ENCODE peak calls at places on chromosomes 5 and 9, in six cellular contexts. H, O, P, K, Y and T are unnamed samples.
A peak's percentile ranks its signal among the peaks of the same experiment; 100 is the strongest.

GRCh38 chr5:129245489-129245888 is 150.9 kb downstream of the ISOC1 start:
- DNase-seq in H (no peak), Y (no peak), O (no peak), P (no peak), K (no peak), T (no peak)

GRCh38 chr9:136439550-136440408 is at the start of gene INPP5E:
- DNase-seq in K (peak; percentile 81), H (peak; percentile 63), O (peak; percentile 87), Y (peak; percentile 75), P (no peak), T (peak; percentile 86)

GRCh38 chr5:172052454-172053236 is 46.2 kb upstream of the FBXW11 start:
- DNase-seq in Y (no peak), O (no peak), H (no peak), K (peak; percentile 84), P (no peak), T (peak; percentile 18)

GRCh38 chr5:112978836-112979235 is 2.2 kb downstream of the DCP2 start:
- DNase-seq in H (no peak), K (no peak), Y (no peak), P (no peak), O (no peak), T (no peak)

GRCh38 chr5:90096415-90097081 is 313.0 kb downstream of the CETN3 start:
- DNase-seq in H (peak; percentile 91), K (peak; percentile 21), P (peak; percentile 72), Y (no peak), O (peak; percentile 27), T (no peak)

GRCh38 chr5:125372694-125373621 is 626.5 kb upstream of the ZNF608 start:
- DNase-seq in K (peak; percentile 81), H (peak; percentile 2), O (peak; percentile 69), P (no peak), Y (no peak), T (peak; percentile 81)

GRCh38 chr5:96338624-96339023 is 94.4 kb downstream of the PCSK1 start:
- DNase-seq in P (no peak), Y (no peak), H (no peak), K (peak; percentile 66), O (no peak), T (no peak)

GRCh38 chr5:82758881-82759280 is 318.3 kb downstream of the TMEM167A start:
- DNase-seq in O (no peak), P (no peak), K (no peak), Y (no peak), H (no peak), T (no peak)

GRCh38 chr5:141637266-141637692 is 482 bp downstream of the RELL2 start:
- DNase-seq in K (peak; percentile 40), Y (peak; percentile 30), P (no peak), O (peak; percentile 60), H (no peak), T (peak; percentile 62)

GRCh38 chr9:12785251-12785880 is 10.5 kb downstream of the LURAP1L start:
- DNase-seq in P (peak; percentile 80), Y (no peak), H (peak; percentile 92), O (no peak), K (peak; percentile 47), T (no peak)

GRCh38 chr5:77143998-77144836 is 57.1 kb upstream of the ZBED3 start:
- DNase-seq in K (peak; percentile 90), Y (peak; percentile 67), O (peak; percentile 86), P (peak; percentile 39), H (peak; percentile 65), T (peak; percentile 82)

GRCh38 chr5:177024559-177024958 is 2.1 kb downstream of the ZNF346 start:
- DNase-seq in P (no peak), K (no peak), Y (no peak), O (no peak), H (no peak), T (no peak)

GRCh38 chr5:26121343-26121742 is 917.0 kb downstream of the CDH9 start:
- DNase-seq in Y (no peak), H (peak; percentile 11), P (no peak), O (peak; percentile 50), K (peak; percentile 1), T (peak; percentile 49)

GRCh38 chr9:33287087-33287490 is 3.2 kb upstream of the NFX1 start:
- DNase-seq in O (peak; percentile 85), Y (peak; percentile 83), H (peak; percentile 76), P (peak; percentile 45), K (peak; percentile 91), T (peak; percentile 65)

GRCh38 chr9:3513265-3513818 is 12.5 kb downstream of the RFX3 start:
- DNase-seq in K (no peak), P (no peak), Y (no peak), O (no peak), H (no peak), T (no peak)

GRCh38 chr9:91151014-91151740 is 210.5 kb downstream of the AUH start:
- DNase-seq in K (peak; percentile 79), P (no peak), O (no peak), H (no peak), Y (peak; percentile 97), T (no peak)

GRCh38 chr9:137074657-137075274 is 2.6 kb upstream of the UAP1L1 start:
- DNase-seq in H (no peak), P (peak; percentile 17), Y (no peak), O (peak; percentile 77), K (no peak), T (no peak)

GRCh38 chr9:81379655-81380054 is 309.7 kb downstream of the TLE1 start:
- DNase-seq in K (peak; percentile 41), O (no peak), Y (no peak), P (no peak), H (peak; percentile 48), T (no peak)

GRCh38 chr5:5348135-5348534 is 74.3 kb upstream of the ICE1 start:
- DNase-seq in H (no peak), Y (no peak), P (no peak), O (peak; percentile 11), K (no peak), T (no peak)

GRCh38 chr5:114148253-114148652 is 213.6 kb upstream of the KCNN2 start:
- DNase-seq in Y (no peak), O (no peak), K (no peak), P (no peak), H (no peak), T (no peak)

GRCh38 chr5:135100011-135100410 is 66.0 kb upstream of the PITX1 start:
- DNase-seq in Y (no peak), O (no peak), H (no peak), K (no peak), P (no peak), T (no peak)

GRCh38 chr5:36728697-36729543 is 122.5 kb downstream of the SLC1A3 start:
- DNase-seq in K (peak; percentile 76), Y (peak; percentile 73), H (peak; percentile 86), P (peak; percentile 65), O (peak; percentile 86), T (peak; percentile 76)

GRCh38 chr5:93588586-93589347 is 5.7 kb downstream of the NR2F1 start:
- DNase-seq in H (no peak), Y (no peak), K (no peak), P (no peak), O (no peak), T (peak; percentile 46)

GRCh38 chr9:3756071-3756470 is 230.3 kb upstream of the RFX3 start:
- DNase-seq in K (no peak), P (no peak), H (no peak), O (peak; percentile 54), Y (no peak), T (no peak)

GRCh38 chr9:101727621-101728524 is 10.6 kb downstream of the GRIN3A start:
- DNase-seq in Y (peak; percentile 27), H (peak; percentile 34), O (peak; percentile 85), P (no peak), K (peak; percentile 37), T (peak; percentile 55)

GRCh38 chr9:69141851-69142250 is 32.2 kb upstream of the TJP2 start:
- DNase-seq in K (no peak), O (no peak), Y (no peak), P (no peak), H (no peak), T (no peak)

GRCh38 chr5:164326219-164326618 is 820.8 kb downstream of the MAT2B start:
- DNase-seq in P (no peak), Y (no peak), K (no peak), O (peak; percentile 50), H (no peak), T (no peak)

DNA sequence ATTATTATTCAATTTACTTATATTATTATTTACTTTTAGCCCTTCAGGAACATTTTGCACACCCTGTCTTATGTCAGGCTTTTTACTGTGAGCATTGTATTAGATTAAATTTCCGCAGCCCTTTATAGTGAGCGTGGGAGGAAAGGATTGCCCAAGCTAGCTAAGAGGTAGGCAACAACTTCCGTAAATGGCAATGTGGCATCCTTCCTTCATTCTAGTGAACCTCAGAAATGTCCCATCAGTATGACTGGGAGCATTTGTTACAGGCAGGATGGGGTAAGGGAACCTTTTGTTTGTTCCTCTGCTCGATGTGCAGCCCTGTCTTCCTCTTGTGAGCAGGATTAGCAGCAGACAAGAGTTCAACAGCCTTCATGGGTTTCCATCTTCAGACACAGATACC is 6.2 kb upstream of the CD180 start:
- DNase-seq in P (no peak), H (no peak), K (no peak), O (no peak), Y (no peak), T (no peak)
- H3F3A ChIP-seq in P (peaks cover 17% of the 10 kb centered on the region), H (peaks cover 9% of the 10 kb centered on the region), K (no peaks in the 10 kb centered on the region), O (no peaks in the 10 kb centered on the region), Y (peaks cover 8% of the 10 kb centered on the region), T (no peaks in the 10 kb centered on the region)

GRCh38 chr9:124000784-124001444 is 10.7 kb upstream of the LHX2 start:
- DNase-seq in O (peak; percentile 55), K (no peak), Y (no peak), P (no peak), H (no peak), T (peak; percentile 95)
- TF ChIP-seq EZH2 in O (peak; percentile 24), K (peak; percentile 76), Y (no peak), P (no peak), H (no peak), T (peak; percentile 62)

GRCh38 chr5:102860035-102860434 is 104.9 kb downstream of the PAM start:
- DNase-seq in P (no peak), H (no peak), O (no peak), Y (no peak), K (no peak), T (no peak)
- H3F3A ChIP-seq in P (peaks cover 7% of the 10 kb centered on the region), H (no peaks in the 10 kb centered on the region), O (no peaks in the 10 kb centered on the region), Y (no peaks in the 10 kb centered on the region), K (peaks cover 49% of the 10 kb centered on the region), T (peaks cover 31% of the 10 kb centered on the region)

GRCh38 chr9:124010665-124011321 is 775 bp upstream of the LHX2 start:
- DNase-seq in P (no peak), K (peak; percentile 67), O (peak; percentile 70), Y (no peak), H (peak; percentile 25), T (peak; percentile 89)

GRCh38 chr9:124008307-124008854 is 3.2 kb upstream of the LHX2 start:
- DNase-seq in Y (no peak), O (peak; percentile 76), H (peak; percentile 28), P (no peak), K (no peak), T (peak; percentile 91)

GRCh38 chr9:124010303-124010664 is 1.3 kb upstream of the LHX2 start:
- DNase-seq in H (no peak), K (no peak), O (no peak), P (no peak), Y (no peak), T (peak; percentile 16)

GRCh38 chr9:124008855-124009834 is 2.4 kb upstream of the LHX2 start:
- DNase-seq in Y (no peak), O (peak; percentile 82), P (no peak), K (no peak), H (no peak), T (peak; percentile 86)

DNA sequence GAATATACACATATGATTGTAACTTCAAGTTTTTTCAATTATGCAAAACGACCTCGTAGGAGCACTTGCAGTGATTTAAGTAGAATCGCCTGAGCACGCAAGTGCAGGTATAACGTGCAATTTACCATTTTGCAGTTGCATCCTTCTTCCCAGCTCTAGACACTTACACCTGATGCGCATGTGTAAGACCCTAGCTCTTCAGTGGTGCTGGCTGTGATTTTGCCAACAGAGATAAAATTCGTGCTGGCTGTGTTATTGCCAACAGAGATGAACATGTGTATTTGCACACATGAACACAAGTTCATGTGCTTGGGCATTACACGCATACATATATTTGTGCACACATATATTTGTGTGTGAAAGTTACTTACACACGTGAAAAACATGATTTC is 1.7 kb upstream of the LHX2 start:
- DNase-seq in K (no peak), Y (no peak), H (no peak), O (no peak), P (no peak), T (no peak)
- TF ChIP-seq EZH2 in K (no peak), Y (no peak), H (no peak), O (no peak), P (no peak), T (peak; percentile 25)